ENCODE peak calls at places on chromosomes 7 and 10, in five cellular contexts. One of them, this sample, is unnamed.

GRCh38 chr10:124912052-124912435 is 29.9 kb upstream of the ZRANB1 start:
- DNase-seq in activated naive CD8-positive, alpha-beta T cell treated with anti-CD3 and anti-CD28 coated beads for 36 hours: no peak
- DNase-seq in GM06990: no peak
- DNase-seq in DMS153: no peak
- DNase-seq in NCI-H226: no peak
- DNase-seq in this sample: no peak

GRCh38 chr7:130273863-130274262 is 7.2 kb downstream of the CPA2 start:
- DNase-seq in GM06990: no peak
- DNase-seq in DMS153: peak; percentile 66
- DNase-seq in NCI-H226: no peak
- DNase-seq in activated naive CD8-positive, alpha-beta T cell treated with anti-CD3 and anti-CD28 coated beads for 36 hours: no peak
- DNase-seq in this sample: no peak

GRCh38 chr10:31075434-31075833 is 43.8 kb upstream of the ZNF438 start:
- DNase-seq in DMS153: no peak
- DNase-seq in GM06990: no peak
- DNase-seq in activated naive CD8-positive, alpha-beta T cell treated with anti-CD3 and anti-CD28 coated beads for 36 hours: no peak
- DNase-seq in NCI-H226: peak; percentile 82
- DNase-seq in this sample: no peak

GRCh38 chr7:12595148-12595547 is 24.6 kb downstream of the SCIN start:
- DNase-seq in DMS153: no peak
- DNase-seq in NCI-H226: no peak
- DNase-seq in activated naive CD8-positive, alpha-beta T cell treated with anti-CD3 and anti-CD28 coated beads for 36 hours: no peak
- DNase-seq in GM06990: no peak
- DNase-seq in this sample: no peak

GRCh38 chr10:100133801-100134200 is 52.0 kb downstream of the ERLIN1 start:
- DNase-seq in activated naive CD8-positive, alpha-beta T cell treated with anti-CD3 and anti-CD28 coated beads for 36 hours: no peak
- DNase-seq in NCI-H226: no peak
- DNase-seq in GM06990: no peak
- DNase-seq in DMS153: no peak
- DNase-seq in this sample: no peak

GRCh38 chr7:27182285-27182827 is 2.7 kb downstream of the HOXA11 start:
- DNase-seq in DMS153: no peak
- DNase-seq in NCI-H226: no peak
- DNase-seq in activated naive CD8-positive, alpha-beta T cell treated with anti-CD3 and anti-CD28 coated beads for 36 hours: no peak
- DNase-seq in GM06990: no peak
- DNase-seq in this sample: no peak

GRCh38 chr10:98340946-98341345 is 73.0 kb upstream of the LOXL4 start:
- DNase-seq in activated naive CD8-positive, alpha-beta T cell treated with anti-CD3 and anti-CD28 coated beads for 36 hours: no peak
- DNase-seq in GM06990: no peak
- DNase-seq in DMS153: no peak
- DNase-seq in NCI-H226: peak; percentile 39
- DNase-seq in this sample: no peak

GRCh38 chr7:114229251-114229650 is 185.4 kb upstream of the FOXP2 start:
- DNase-seq in GM06990: no peak
- DNase-seq in activated naive CD8-positive, alpha-beta T cell treated with anti-CD3 and anti-CD28 coated beads for 36 hours: no peak
- DNase-seq in DMS153: no peak
- DNase-seq in NCI-H226: no peak
- DNase-seq in this sample: no peak

GRCh38 chr10:82969405-82969804 is 1094.4 kb downstream of the NRG3 start:
- DNase-seq in NCI-H226: no peak
- DNase-seq in activated naive CD8-positive, alpha-beta T cell treated with anti-CD3 and anti-CD28 coated beads for 36 hours: no peak
- DNase-seq in GM06990: no peak
- DNase-seq in DMS153: no peak
- DNase-seq in this sample: no peak

GRCh38 chr7:155994253-155994811 is 182.1 kb upstream of the SHH start:
- DNase-seq in NCI-H226: no peak
- DNase-seq in activated naive CD8-positive, alpha-beta T cell treated with anti-CD3 and anti-CD28 coated beads for 36 hours: no peak
- DNase-seq in GM06990: no peak
- DNase-seq in DMS153: no peak
- DNase-seq in this sample: no peak

GRCh38 chr7:67377939-67378862 is 381.6 kb downstream of the TYW1 start:
- DNase-seq in DMS153: peak; percentile 52
- DNase-seq in NCI-H226: peak; percentile 36
- DNase-seq in GM06990: peak; percentile 37
- DNase-seq in activated naive CD8-positive, alpha-beta T cell treated with anti-CD3 and anti-CD28 coated beads for 36 hours: peak; percentile 59
- DNase-seq in this sample: peak; percentile 88

GRCh38 chr7:41065663-41066062 is 637.2 kb downstream of the INHBA start:
- DNase-seq in DMS153: peak; percentile 39
- DNase-seq in activated naive CD8-positive, alpha-beta T cell treated with anti-CD3 and anti-CD28 coated beads for 36 hours: no peak
- DNase-seq in NCI-H226: no peak
- DNase-seq in GM06990: no peak
- DNase-seq in this sample: no peak

GRCh38 chr10:27369832-27370231 is 129.2 kb upstream of the ACBD5 start:
- DNase-seq in DMS153: no peak
- DNase-seq in NCI-H226: no peak
- DNase-seq in activated naive CD8-positive, alpha-beta T cell treated with anti-CD3 and anti-CD28 coated beads for 36 hours: no peak
- DNase-seq in GM06990: no peak
- DNase-seq in this sample: no peak

GRCh38 chr7:31811650-31812461 is 124.8 kb downstream of the PPP1R17 start:
- DNase-seq in GM06990: peak; percentile 46
- DNase-seq in NCI-H226: peak; percentile 7
- DNase-seq in DMS153: peak; percentile 73
- DNase-seq in activated naive CD8-positive, alpha-beta T cell treated with anti-CD3 and anti-CD28 coated beads for 36 hours: no peak
- DNase-seq in this sample: no peak

GRCh38 chr7:113774182-113774807 is 144.5 kb downstream of the PPP1R3A start:
- DNase-seq in activated naive CD8-positive, alpha-beta T cell treated with anti-CD3 and anti-CD28 coated beads for 36 hours: no peak
- DNase-seq in NCI-H226: peak; percentile 12
- DNase-seq in DMS153: peak; percentile 64
- DNase-seq in GM06990: no peak
- DNase-seq in this sample: peak; percentile 8

GRCh38 chr10:131852823-131853609 is 47.8 kb upstream of the PPP2R2D start:
- DNase-seq in GM06990: no peak
- DNase-seq in activated naive CD8-positive, alpha-beta T cell treated with anti-CD3 and anti-CD28 coated beads for 36 hours: no peak
- DNase-seq in DMS153: no peak
- DNase-seq in NCI-H226: no peak
- DNase-seq in this sample: no peak

GRCh38 chr10:43953672-43954071 is 305.0 kb upstream of the ZNF32 start:
- DNase-seq in GM06990: no peak
- DNase-seq in NCI-H226: no peak
- DNase-seq in DMS153: no peak
- DNase-seq in activated naive CD8-positive, alpha-beta T cell treated with anti-CD3 and anti-CD28 coated beads for 36 hours: no peak
- DNase-seq in this sample: no peak

GRCh38 chr7:157699357-157700013 is 362.7 kb downstream of the DNAJB6 start:
- DNase-seq in NCI-H226: no peak
- DNase-seq in DMS153: no peak
- DNase-seq in GM06990: no peak
- DNase-seq in activated naive CD8-positive, alpha-beta T cell treated with anti-CD3 and anti-CD28 coated beads for 36 hours: no peak
- DNase-seq in this sample: no peak

GRCh38 chr7:17140421-17140820 is 158.0 kb upstream of the AHR start:
- DNase-seq in DMS153: no peak
- DNase-seq in GM06990: no peak
- DNase-seq in activated naive CD8-positive, alpha-beta T cell treated with anti-CD3 and anti-CD28 coated beads for 36 hours: no peak
- DNase-seq in NCI-H226: no peak
- DNase-seq in this sample: no peak

GRCh38 chr10:34576789-34577188 is 238.3 kb downstream of the PARD3 start:
- DNase-seq in activated naive CD8-positive, alpha-beta T cell treated with anti-CD3 and anti-CD28 coated beads for 36 hours: no peak
- DNase-seq in DMS153: no peak
- DNase-seq in GM06990: no peak
- DNase-seq in NCI-H226: no peak
- DNase-seq in this sample: no peak

GRCh38 chr10:122466866-122467470 is 5.6 kb downstream of the HTRA1 start:
- DNase-seq in DMS153: no peak
- DNase-seq in GM06990: no peak
- DNase-seq in activated naive CD8-positive, alpha-beta T cell treated with anti-CD3 and anti-CD28 coated beads for 36 hours: no peak
- DNase-seq in NCI-H226: no peak
- DNase-seq in this sample: no peak

GRCh38 chr7:82803411-82803810 is 359.3 kb downstream of the PCLO start:
- DNase-seq in DMS153: no peak
- DNase-seq in NCI-H226: peak; percentile 5
- DNase-seq in GM06990: no peak
- DNase-seq in activated naive CD8-positive, alpha-beta T cell treated with anti-CD3 and anti-CD28 coated beads for 36 hours: no peak
- DNase-seq in this sample: no peak

GRCh38 chr10:104076743-104077160 is 8.9 kb downstream of the COL17A1 start:
- DNase-seq in activated naive CD8-positive, alpha-beta T cell treated with anti-CD3 and anti-CD28 coated beads for 36 hours: no peak
- DNase-seq in GM06990: no peak
- DNase-seq in DMS153: peak; percentile 81
- DNase-seq in NCI-H226: no peak
- DNase-seq in this sample: no peak

GRCh38 chr10:61028861-61029361 is 84.9 kb upstream of the RHOBTB1 start:
- DNase-seq in GM06990: no peak
- DNase-seq in DMS153: no peak
- DNase-seq in activated naive CD8-positive, alpha-beta T cell treated with anti-CD3 and anti-CD28 coated beads for 36 hours: no peak
- DNase-seq in NCI-H226: peak; percentile 38
- DNase-seq in this sample: no peak

GRCh38 chr10:95303950-95304349 is 13.1 kb upstream of the PDLIM1 start:
- DNase-seq in GM06990: no peak
- DNase-seq in activated naive CD8-positive, alpha-beta T cell treated with anti-CD3 and anti-CD28 coated beads for 36 hours: no peak
- DNase-seq in NCI-H226: no peak
- DNase-seq in DMS153: no peak
- DNase-seq in this sample: no peak

GRCh38 chr10:944034-944831 is 12.7 kb upstream of the LARP4B start:
- DNase-seq in GM06990: peak; percentile 66
- DNase-seq in DMS153: no peak
- DNase-seq in NCI-H226: no peak
- DNase-seq in activated naive CD8-positive, alpha-beta T cell treated with anti-CD3 and anti-CD28 coated beads for 36 hours: peak; percentile 55
- DNase-seq in this sample: no peak

GRCh38 chr10:131678171-131678570 is 222.6 kb upstream of the PPP2R2D start:
- DNase-seq in activated naive CD8-positive, alpha-beta T cell treated with anti-CD3 and anti-CD28 coated beads for 36 hours: no peak
- DNase-seq in DMS153: no peak
- DNase-seq in NCI-H226: no peak
- DNase-seq in GM06990: no peak
- DNase-seq in this sample: no peak

GRCh38 chr7:54831046-54831643 is 72.1 kb upstream of the SEC61G start:
- DNase-seq in activated naive CD8-positive, alpha-beta T cell treated with anti-CD3 and anti-CD28 coated beads for 36 hours: no peak
- DNase-seq in GM06990: no peak
- DNase-seq in DMS153: no peak
- DNase-seq in NCI-H226: peak; percentile 74
- DNase-seq in this sample: no peak

GRCh38 chr7:130733866-130734524 is at the start of gene KLF14:
- DNase-seq in activated naive CD8-positive, alpha-beta T cell treated with anti-CD3 and anti-CD28 coated beads for 36 hours: peak; percentile 62
- DNase-seq in GM06990: no peak
- DNase-seq in NCI-H226: peak; percentile 1
- DNase-seq in DMS153: peak; percentile 15
- DNase-seq in this sample: peak; percentile 29

GRCh38 chr7:148772297-148773089 is 73.8 kb downstream of the CUL1 start:
- DNase-seq in GM06990: no peak
- DNase-seq in DMS153: no peak
- DNase-seq in NCI-H226: peak; percentile 93
- DNase-seq in activated naive CD8-positive, alpha-beta T cell treated with anti-CD3 and anti-CD28 coated beads for 36 hours: peak; percentile 21
- DNase-seq in this sample: no peak

GRCh38 chr10:120729508-120729907 is 121.7 kb upstream of the WDR11 start:
- DNase-seq in NCI-H226: no peak
- DNase-seq in DMS153: no peak
- DNase-seq in activated naive CD8-positive, alpha-beta T cell treated with anti-CD3 and anti-CD28 coated beads for 36 hours: no peak
- DNase-seq in GM06990: no peak
- DNase-seq in this sample: no peak